ENCODE peak calls at places on chromosomes 1 and 21, in four cellular contexts. P, Q, J and H are unnamed samples.

GRCh38 chr21:46065215-46065992 is 32.5 kb upstream of the COL6A2 start:
- DNase-seq in P (no peak), Q (no peak), J (peak; percentile 83), H (peak; percentile 40)

GRCh38 chr1:107787299-107787698 is 177.7 kb downstream of the VAV3 start:
- DNase-seq in P (no peak), Q (no peak), J (no peak), H (no peak)

GRCh38 chr1:20660363-20661234 is 570 bp downstream of the DDOST start:
- DNase-seq in P (no peak), Q (no peak), J (no peak), H (no peak)

GRCh38 chr1:32289256-32289655 is 2.6 kb upstream of the HDAC1 start:
- DNase-seq in P (no peak), Q (no peak), J (no peak), H (no peak)

GRCh38 chr1:200039849-200040479 is 12.5 kb downstream of the NR5A2 start:
- DNase-seq in P (no peak), Q (no peak), J (no peak), H (no peak)

GRCh38 chr1:176847052-176847451 is 317.5 kb downstream of the ASTN1 start:
- DNase-seq in P (no peak), Q (no peak), J (peak; percentile 57), H (no peak)

GRCh38 chr1:205047764-205048231 is 4.8 kb downstream of the CNTN2 start:
- DNase-seq in P (no peak), Q (no peak), J (no peak), H (no peak)

GRCh38 chr1:154170547-154171221 is 15.8 kb upstream of the NUP210L start:
- DNase-seq in P (no peak), Q (no peak), J (no peak), H (no peak)

GRCh38 chr1:50109647-50110075 is 941 bp downstream of the ELAVL4 start:
- DNase-seq in P (no peak), Q (no peak), J (no peak), H (no peak)

GRCh38 chr1:77056525-77056924 is 162.7 kb downstream of the PIGK start:
- DNase-seq in P (no peak), Q (no peak), J (no peak), H (peak; percentile 50)

GRCh38 chr1:239912471-239912870 is 179.2 kb upstream of the FMN2 start:
- DNase-seq in P (no peak), Q (no peak), J (no peak), H (no peak)

GRCh38 chr1:64809309-64809708 is 64.4 kb downstream of the RAVER2 start:
- DNase-seq in P (no peak), Q (no peak), J (no peak), H (no peak)

GRCh38 chr1:151259351-151259750 is 4.8 kb downstream of the PSMD4 start:
- DNase-seq in P (no peak), Q (no peak), J (no peak), H (no peak)
- TF ChIP-seq POLR2A in P (no peak), Q (no peak), J (no peak), H (no peak)

DNA sequence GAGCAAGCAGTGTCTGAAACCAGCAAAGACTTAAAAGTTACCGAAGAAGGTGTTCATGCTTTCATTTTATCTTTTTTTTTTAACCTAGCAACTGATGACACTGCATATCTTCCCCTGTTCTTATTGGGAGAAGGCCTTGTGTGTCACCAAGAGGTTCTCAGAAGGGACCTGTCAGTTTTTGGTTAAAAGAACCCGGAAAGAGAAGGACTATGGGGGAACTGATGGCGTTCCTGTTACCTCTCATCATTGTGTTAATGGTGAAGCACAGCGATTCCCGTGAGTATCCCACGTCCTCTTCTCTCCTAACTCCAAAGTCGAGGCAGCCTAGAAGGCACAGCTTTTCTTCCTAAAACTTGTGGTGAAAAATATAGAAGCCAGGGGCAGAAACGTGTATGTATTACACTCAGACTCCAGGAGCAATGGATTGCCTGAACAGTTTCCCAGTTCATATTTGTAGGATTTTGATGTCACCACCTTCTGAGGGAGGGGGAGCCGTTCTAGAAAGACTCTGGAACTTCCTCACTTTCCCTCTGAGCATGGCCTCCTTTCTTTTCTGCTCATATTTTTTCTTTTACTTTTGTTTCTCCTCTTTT is at the start of gene MR1:
- DNase-seq in P (peak; percentile 88), Q (peak; percentile 50), J (peak; percentile 39), H (peak; percentile 71)
- TF ChIP-seq POLR2A in P (peak; percentile 84), Q (peak; percentile 80), J (peak; percentile 63), H (peak; percentile 42)

DNA sequence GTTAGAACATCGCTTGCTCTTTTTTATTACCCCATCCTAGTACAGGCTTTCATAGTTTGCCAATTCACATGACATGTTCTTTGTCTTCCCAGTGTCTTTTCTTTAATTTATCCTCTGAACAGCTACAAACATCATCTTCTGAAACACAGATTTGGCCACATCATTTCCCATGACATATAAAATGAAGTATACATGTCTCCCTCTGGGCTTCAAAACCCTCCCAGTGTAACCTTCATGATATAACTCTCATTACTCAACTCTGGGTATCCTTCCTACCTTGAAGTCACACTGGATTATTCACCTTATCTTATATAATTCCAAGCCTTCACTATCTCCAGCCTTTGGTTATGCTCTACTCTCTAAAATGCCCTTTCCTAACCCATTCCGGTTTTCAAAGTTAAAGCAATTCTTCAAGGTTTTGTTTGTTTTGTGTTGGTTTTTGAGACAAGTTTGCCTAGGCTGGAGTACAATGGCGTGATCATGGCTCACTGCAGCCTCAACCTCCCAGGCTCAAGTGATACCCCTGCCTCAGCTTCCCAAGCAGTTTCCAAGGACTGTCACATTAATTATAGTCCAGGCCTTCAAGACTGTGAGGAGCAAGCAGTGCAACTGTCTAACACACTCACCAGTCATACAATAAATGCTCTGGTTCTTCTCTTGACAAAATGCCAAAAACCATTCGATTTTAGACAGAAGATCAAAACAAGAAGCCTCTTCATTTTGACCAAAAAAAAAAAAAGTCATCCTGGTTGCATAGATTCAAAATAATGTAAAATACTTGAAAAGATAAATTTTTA is 5.8 kb downstream of the RGS1 start:
- DNase-seq in P (no peak), Q (no peak), J (no peak), H (no peak)
- TF ChIP-seq POLR2A in P (no peak), Q (no peak), J (no peak), H (no peak)

DNA sequence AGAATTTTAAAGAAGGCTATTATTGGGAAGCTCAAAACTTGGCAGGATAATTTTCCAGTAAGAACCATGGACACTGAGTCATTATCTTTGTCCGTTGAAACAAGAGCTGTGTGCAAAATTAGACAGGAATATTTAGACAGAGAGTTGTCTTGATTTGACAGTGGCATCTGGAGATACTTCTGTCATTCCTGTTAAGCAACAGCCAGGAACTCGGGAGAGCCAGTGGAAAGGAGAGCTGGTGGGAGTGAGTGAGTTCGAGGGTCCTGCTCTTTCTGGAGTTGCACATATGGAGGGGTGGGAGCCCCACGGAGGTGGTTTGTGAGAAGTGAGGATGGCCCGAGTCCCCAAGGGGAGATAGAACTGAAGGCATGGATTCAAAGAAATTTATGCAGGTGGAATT is 3.1 kb downstream of the COQ8A start:
- DNase-seq in P (no peak), Q (no peak), J (no peak), H (no peak)
- TF ChIP-seq POLR2A in P (no peak), Q (no peak), J (peak; percentile 23), H (no peak)

DNA sequence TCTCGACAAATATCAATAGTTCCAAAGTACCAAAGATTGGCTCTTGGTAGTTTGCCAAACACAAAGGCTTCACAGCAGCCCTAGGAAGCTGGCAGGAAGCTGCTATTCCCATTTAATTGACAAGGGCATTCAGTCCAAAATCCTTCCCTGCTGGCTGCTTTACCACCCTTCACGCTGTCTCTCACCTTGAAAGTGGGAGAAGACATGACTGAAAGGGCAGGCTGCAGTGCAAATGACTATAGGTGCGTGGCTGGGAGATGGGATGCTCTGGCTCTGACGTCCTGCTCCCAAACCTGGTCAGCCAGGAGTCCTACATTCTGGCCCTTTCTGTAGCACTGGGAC is 3.8 kb upstream of the CSF1 start:
- DNase-seq in P (no peak), Q (no peak), J (no peak), H (no peak)
- TF ChIP-seq POLR2A in P (no peak), Q (no peak), J (no peak), H (no peak)

DNA sequence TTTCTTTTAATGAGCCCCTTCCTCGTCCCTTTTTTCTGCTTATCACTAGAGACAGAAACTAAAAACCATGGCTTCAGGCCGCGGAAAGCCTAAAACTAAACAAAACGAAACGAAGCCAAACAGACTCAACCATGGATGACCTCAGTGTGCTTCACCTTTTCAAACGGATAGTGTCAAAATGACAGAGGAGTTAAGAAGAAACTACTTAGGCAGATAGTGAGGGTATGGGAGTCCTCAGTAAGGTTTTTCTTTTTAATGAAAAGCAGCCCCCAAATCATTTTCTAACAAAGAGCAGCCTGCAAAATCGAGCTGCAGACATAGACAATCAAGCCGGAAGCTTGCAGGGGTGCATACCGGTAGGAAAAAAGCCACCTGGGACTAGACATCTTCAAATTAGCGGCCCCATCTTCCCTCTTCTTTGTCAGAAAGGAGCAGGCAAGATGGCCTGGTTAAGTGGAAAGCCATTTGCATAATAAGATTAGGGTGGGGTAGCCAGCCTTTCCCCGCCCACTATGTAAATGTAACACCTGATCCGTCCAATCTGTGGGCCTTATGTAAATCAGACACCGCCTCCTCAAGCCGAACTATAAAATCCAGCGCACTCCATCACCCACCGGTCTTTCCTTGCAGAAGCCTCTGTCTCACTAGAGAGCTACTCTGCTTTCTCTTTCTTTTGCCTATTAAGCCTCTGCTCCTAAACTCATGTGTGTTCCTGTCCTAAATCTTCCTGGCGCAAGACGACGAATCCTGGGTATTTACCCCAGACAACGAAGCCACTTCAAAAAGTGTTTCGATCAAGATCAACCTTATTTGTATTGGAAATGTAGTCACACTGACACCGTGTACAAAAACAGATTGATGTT is 6.2 kb upstream of the ERO1B start:
- DNase-seq in P (peak; percentile 58), Q (no peak), J (no peak), H (peak; percentile 30)
- TF ChIP-seq POLR2A in P (peak; percentile 90), Q (no peak), J (no peak), H (peak; percentile 88)